ENCODE peak calls at places on chromosome 7, in six cellular contexts. P is NCI-H1105; R is OCI-LY7; Z is fibroblast of the aortic adventitia; F is GM12892; A is activated CD4-positive, CD25-positive, alpha-beta regulatory T cell. Q is an unnamed sample.

GRCh38 chr7:43884617-43885016 is 15.3 kb upstream of the MRPS24 start:
- DNase-seq in P (no peak), R (no peak), Z (no peak), F (no peak), A (no peak), Q (no peak)

GRCh38 chr7:151428393-151429231 is 11.3 kb downstream of the CRYGN start:
- DNase-seq in P (no peak), R (no peak), Z (peak), F (no peak), A (no peak), Q (no peak)

GRCh38 chr7:27193335-27194001 is 6.4 kb downstream of the HOXA13 start:
- DNase-seq in P (no peak), R (no peak), Z (no peak), F (no peak), A (no peak), Q (no peak)

GRCh38 chr7:19519443-19519977 is 189.3 kb downstream of the POLR1F start:
- DNase-seq in P (no peak), R (no peak), Z (no peak), F (no peak), A (no peak), Q (peak)

GRCh38 chr7:114973147-114973546 is 51.3 kb downstream of the MDFIC start:
- DNase-seq in P (no peak), R (no peak), Z (peak), F (no peak), A (no peak), Q (no peak)

GRCh38 chr7:115097175-115097671 is 175.3 kb downstream of the MDFIC start:
- DNase-seq in P (no peak), R (no peak), Z (peak), F (no peak), A (no peak), Q (no peak)

GRCh38 chr7:38318803-38319416 is 45.5 kb upstream of the TARP start:
- DNase-seq in P (peak), R (peak), Z (peak), F (peak), A (no peak), Q (peak)

GRCh38 chr7:27080844-27081423 is 14.9 kb downstream of the HOXA1 start:
- DNase-seq in P (no peak), R (no peak), Z (no peak), F (no peak), A (no peak), Q (no peak)

GRCh38 chr7:4739528-4739992 is 35.9 kb upstream of the AP5Z1 start:
- DNase-seq in P (no peak), R (no peak), Z (peak), F (no peak), A (no peak), Q (peak)

GRCh38 chr7:3138206-3138605 is 94.5 kb upstream of the CARD11 start:
- DNase-seq in P (no peak), R (no peak), Z (no peak), F (no peak), A (no peak), Q (no peak)

GRCh38 chr7:40244226-40244625 is 109.4 kb downstream of the SUGCT start:
- DNase-seq in P (no peak), R (no peak), Z (no peak), F (no peak), A (no peak), Q (no peak)

GRCh38 chr7:148501707-148502139 is 88.8 kb upstream of the C7orf33 start:
- DNase-seq in P (peak), R (no peak), Z (no peak), F (no peak), A (no peak), Q (no peak)

GRCh38 chr7:14717711-14718304 is 184.7 kb downstream of the DGKB start:
- DNase-seq in P (no peak), R (no peak), Z (peak), F (no peak), A (no peak), Q (no peak)

GRCh38 chr7:141322355-141322754 is 228.9 kb upstream of the AGK start:
- DNase-seq in P (no peak), R (no peak), Z (no peak), F (no peak), A (no peak), Q (no peak)

GRCh38 chr7:125436220-125436619 is 506.6 kb upstream of the POT1 start:
- DNase-seq in P (no peak), R (no peak), Z (no peak), F (no peak), A (no peak), Q (no peak)

GRCh38 chr7:20141666-20142065 is 75.5 kb downstream of the MACC1 start:
- DNase-seq in P (peak), R (no peak), Z (no peak), F (no peak), A (no peak), Q (no peak)

GRCh38 chr7:157700237-157701005 is 363.6 kb downstream of the DNAJB6 start:
- DNase-seq in P (no peak), R (no peak), Z (no peak), F (no peak), A (no peak), Q (no peak)

GRCh38 chr7:87123105-87123504 is 29.1 kb upstream of the DMTF1 start:
- DNase-seq in P (no peak), R (no peak), Z (no peak), F (no peak), A (no peak), Q (no peak)

GRCh38 chr7:157112706-157113105 is 26.0 kb upstream of the UBE3C start:
- DNase-seq in P (no peak), R (no peak), Z (no peak), F (no peak), A (no peak), Q (no peak)

GRCh38 chr7:31603076-31603475 is 83.9 kb upstream of the PPP1R17 start:
- DNase-seq in P (no peak), R (no peak), Z (no peak), F (no peak), A (no peak), Q (no peak)

GRCh38 chr7:20331912-20332317 is 1.2 kb downstream of the ITGB8 start:
- DNase-seq in P (no peak), R (no peak), Z (no peak), F (no peak), A (no peak), Q (no peak)

GRCh38 chr7:81877890-81878289 is 108.0 kb upstream of the HGF start:
- DNase-seq in P (no peak), R (no peak), Z (no peak), F (no peak), A (no peak), Q (no peak)

GRCh38 chr7:149753370-149754233 is 19.8 kb downstream of the ZNF467 start:
- DNase-seq in P (no peak), R (no peak), Z (peak), F (no peak), A (no peak), Q (no peak)